ENCODE peak calls at places on chromosomes 3 and 15, in ten cellular contexts. G, Y, U, F, I, O, H, T, L and A are unnamed samples.

GRCh38 chr15:62569460-62570404 is 404.6 kb upstream of the C2CD4B start:
- DNase-seq in G (no peak), Y (peak), U (no peak), F (peak), I (peak), O (no peak), H (peak), T (peak), L (peak), A (no peak)

GRCh38 chr3:108406661-108407206 is 103.7 kb downstream of the MYH15 start:
- DNase-seq in G (peak), Y (no peak), U (peak), F (no peak), I (no peak), O (peak), H (peak), T (no peak), L (no peak), A (no peak)

GRCh38 chr3:51682526-51682925 is 11.5 kb downstream of the TEX264 start:
- DNase-seq in G (no peak), Y (no peak), U (no peak), F (no peak), I (no peak), O (no peak), H (no peak), T (no peak), L (no peak), A (no peak)

GRCh38 chr15:92377083-92377789 is 16.4 kb upstream of the ST8SIA2 start:
- DNase-seq in G (no peak), Y (no peak), U (no peak), F (no peak), I (no peak), O (no peak), H (no peak), T (no peak), L (no peak), A (no peak)

GRCh38 chr15:60551781-60552161 is 72.8 kb upstream of the ICE2 start:
- DNase-seq in G (no peak), Y (no peak), U (no peak), F (no peak), I (no peak), O (no peak), H (peak), T (no peak), L (no peak), A (no peak)

GRCh38 chr3:51280171-51280570 is 104.9 kb upstream of the MANF start:
- DNase-seq in G (no peak), Y (no peak), U (no peak), F (no peak), I (no peak), O (no peak), H (no peak), T (no peak), L (no peak), A (no peak)

GRCh38 chr15:76239786-76240185 is 71.5 kb downstream of the ETFA start:
- DNase-seq in G (no peak), Y (no peak), U (no peak), F (no peak), I (no peak), O (no peak), H (no peak), T (no peak), L (no peak), A (no peak)

GRCh38 chr3:28751864-28752263 is 403.2 kb upstream of the AZI2 start:
- DNase-seq in G (no peak), Y (no peak), U (no peak), F (no peak), I (no peak), O (no peak), H (no peak), T (no peak), L (no peak), A (no peak)

GRCh38 chr15:92457642-92458041 is 64.0 kb downstream of the ST8SIA2 start:
- DNase-seq in G (no peak), Y (no peak), U (no peak), F (no peak), I (no peak), O (no peak), H (no peak), T (no peak), L (no peak), A (no peak)

GRCh38 chr3:14949126-14949525 is 1.7 kb downstream of the NR2C2 start:
- DNase-seq in G (no peak), Y (no peak), U (no peak), F (no peak), I (no peak), O (no peak), H (no peak), T (no peak), L (no peak), A (no peak)

GRCh38 chr3:123920868-123921267 is 36.7 kb upstream of the MYLK start:
- DNase-seq in G (no peak), Y (no peak), U (no peak), F (no peak), I (no peak), O (no peak), H (no peak), T (no peak), L (no peak), A (no peak)

GRCh38 chr15:41969851-41970431 is 2.4 kb downstream of the EHD4 start:
- DNase-seq in G (peak), Y (no peak), U (no peak), F (no peak), I (no peak), O (peak), H (no peak), T (peak), L (no peak), A (no peak)

GRCh38 chr3:55202320-55202719 is 274.5 kb upstream of the LRTM1 start:
- DNase-seq in G (no peak), Y (no peak), U (no peak), F (peak), I (no peak), O (no peak), H (peak), T (no peak), L (no peak), A (no peak)

GRCh38 chr3:122310361-122310760 is 14.7 kb upstream of the CSTA start:
- DNase-seq in G (no peak), Y (no peak), U (no peak), F (no peak), I (no peak), O (no peak), H (peak), T (no peak), L (no peak), A (no peak)

GRCh38 chr3:177211503-177212277 is 14.4 kb upstream of the TBL1XR1 start:
- DNase-seq in G (no peak), Y (no peak), U (no peak), F (no peak), I (no peak), O (no peak), H (peak), T (no peak), L (no peak), A (no peak)

GRCh38 chr15:78712797-78713515 is 71.9 kb upstream of the CHRNB4 start:
- DNase-seq in G (no peak), Y (no peak), U (no peak), F (no peak), I (no peak), O (peak), H (no peak), T (no peak), L (no peak), A (no peak)

GRCh38 chr15:78715930-78716329 is 74.9 kb upstream of the CHRNB4 start:
- DNase-seq in G (no peak), Y (no peak), U (no peak), F (no peak), I (no peak), O (no peak), H (peak), T (no peak), L (no peak), A (no peak)

GRCh38 chr15:78715439-78715838 is 74.4 kb upstream of the CHRNB4 start:
- DNase-seq in G (no peak), Y (no peak), U (no peak), F (no peak), I (no peak), O (no peak), H (peak), T (no peak), L (no peak), A (no peak)

GRCh38 chr15:78716651-78717050 is 75.6 kb upstream of the CHRNB4 start:
- DNase-seq in G (no peak), Y (no peak), U (no peak), F (no peak), I (no peak), O (no peak), H (no peak), T (no peak), L (no peak), A (no peak)

GRCh38 chr15:78714890-78715289 is 73.9 kb upstream of the CHRNB4 start:
- DNase-seq in G (no peak), Y (no peak), U (no peak), F (no peak), I (no peak), O (peak), H (no peak), T (no peak), L (no peak), A (no peak)
- TF ChIP-seq CTCF in G (no peak), Y (no peak), U (no peak), F (no peak), I (no peak), O (peak), H (no peak), T (no peak), L (no peak), A (no peak)

GRCh38 chr3:140160553-140160952 is 225.6 kb downstream of the CLSTN2 start:
- DNase-seq in G (no peak), Y (no peak), U (no peak), F (no peak), I (no peak), O (no peak), H (no peak), T (no peak), L (no peak), A (no peak)
- TF ChIP-seq CTCF in G (no peak), Y (no peak), U (peak), F (no peak), I (no peak), O (no peak), H (no peak), T (no peak), L (no peak), A (peak)

GRCh38 chr15:59174161-59174845 is 32.3 kb upstream of the LDHAL6B start:
- DNase-seq in G (no peak), Y (no peak), U (no peak), F (no peak), I (no peak), O (no peak), H (no peak), T (no peak), L (no peak), A (no peak)

GRCh38 chr15:59177445-59177728 is 29.3 kb upstream of the LDHAL6B start:
- DNase-seq in G (no peak), Y (no peak), U (no peak), F (no peak), I (no peak), O (no peak), H (no peak), T (no peak), L (no peak), A (no peak)

GRCh38 chr15:59173194-59173593 is 33.4 kb upstream of the LDHAL6B start:
- DNase-seq in G (no peak), Y (no peak), U (no peak), F (no peak), I (no peak), O (no peak), H (no peak), T (no peak), L (no peak), A (no peak)

GRCh38 chr15:59176653-59177444 is 29.8 kb upstream of the LDHAL6B start:
- DNase-seq in G (no peak), Y (no peak), U (no peak), F (no peak), I (no peak), O (no peak), H (no peak), T (no peak), L (no peak), A (no peak)

GRCh38 chr15:59174846-59175831 is 31.5 kb upstream of the LDHAL6B start:
- DNase-seq in G (peak), Y (peak), U (peak), F (no peak), I (peak), O (peak), H (no peak), T (no peak), L (peak), A (no peak)
- TF ChIP-seq CTCF in G (peak), Y (peak), U (peak), F (peak), I (no peak), O (peak), H (no peak), T (peak), L (peak), A (peak)

GRCh38 chr3:146164071-146164470 is 3.1 kb upstream of the PLOD2 start:
- DNase-seq in G (no peak), Y (no peak), U (no peak), F (no peak), I (no peak), O (no peak), H (no peak), T (no peak), L (no peak), A (no peak)

GRCh38 chr3:146164506-146164905 is 3.5 kb upstream of the PLOD2 start:
- DNase-seq in G (no peak), Y (no peak), U (no peak), F (no peak), I (no peak), O (no peak), H (no peak), T (no peak), L (no peak), A (no peak)

GRCh38 chr3:146162561-146162960 is 1.6 kb upstream of the PLOD2 start:
- DNase-seq in G (no peak), Y (no peak), U (no peak), F (no peak), I (no peak), O (no peak), H (no peak), T (no peak), L (no peak), A (no peak)

GRCh38 chr3:146164951-146165350 is 4.0 kb upstream of the PLOD2 start:
- DNase-seq in G (no peak), Y (no peak), U (no peak), F (no peak), I (no peak), O (no peak), H (no peak), T (no peak), L (no peak), A (no peak)

GRCh38 chr3:146163584-146163983 is 2.6 kb upstream of the PLOD2 start:
- DNase-seq in G (no peak), Y (no peak), U (no peak), F (peak), I (no peak), O (no peak), H (peak), T (no peak), L (no peak), A (no peak)
- TF ChIP-seq CTCF in G (no peak), Y (peak), U (peak), F (no peak), I (no peak), O (no peak), H (peak), T (peak), L (no peak), A (peak)

GRCh38 chr3:189961525-189962161 is 159.1 kb downstream of the P3H2 start:
- DNase-seq in G (peak), Y (peak), U (peak), F (no peak), I (peak), O (peak), H (peak), T (peak), L (peak), A (peak)
- TF ChIP-seq CTCF in G (peak), Y (peak), U (peak), F (peak), I (peak), O (peak), H (peak), T (peak), L (peak), A (peak)

DNA sequence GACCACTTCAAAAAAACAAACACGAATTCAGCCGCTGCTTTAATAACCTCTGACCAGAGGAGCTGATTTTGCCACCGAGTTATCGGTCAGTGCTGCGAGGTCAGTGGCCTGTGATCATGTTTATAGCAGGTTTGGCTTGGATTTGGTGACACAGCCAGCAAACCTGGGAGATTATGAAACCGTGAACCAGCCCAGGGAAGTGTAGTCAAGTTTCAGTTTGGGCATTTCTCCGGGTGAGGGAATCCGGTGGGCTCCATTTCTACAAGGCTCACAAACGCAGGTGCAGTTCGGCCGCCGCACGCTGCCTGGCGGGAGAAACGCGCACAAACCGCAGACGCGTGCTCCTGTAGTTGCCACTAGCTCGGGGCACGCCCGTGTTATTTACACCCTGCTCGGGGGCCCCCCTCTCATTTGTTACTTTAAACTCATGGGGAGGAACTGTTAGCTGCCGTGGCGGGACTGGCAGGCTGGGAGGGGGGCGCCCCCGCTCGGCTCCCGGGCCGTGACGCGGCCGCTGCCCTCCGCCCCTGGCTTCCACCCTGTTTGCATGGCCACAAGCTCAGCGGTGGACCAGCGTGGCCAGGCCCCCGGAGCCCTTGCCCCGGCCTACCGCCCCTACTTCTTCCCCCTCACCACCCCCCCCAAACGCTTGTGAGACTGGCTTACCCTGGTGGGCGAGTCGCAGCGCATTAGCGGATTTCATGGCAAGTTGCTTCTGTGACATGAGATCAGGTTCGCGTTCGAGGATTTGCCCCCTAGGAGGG is 13.6 kb upstream of the ONECUT1 start:
- DNase-seq in G (no peak), Y (peak), U (no peak), F (no peak), I (no peak), O (no peak), H (no peak), T (no peak), L (no peak), A (no peak)
- TF ChIP-seq CTCF in G (no peak), Y (no peak), U (no peak), F (no peak), I (no peak), O (no peak), H (no peak), T (no peak), L (no peak), A (no peak)

GRCh38 chr3:8900065-8900464 is 63.2 kb downstream of the RAD18 start:
- DNase-seq in G (no peak), Y (no peak), U (no peak), F (no peak), I (no peak), O (no peak), H (no peak), T (no peak), L (no peak), A (no peak)
- TF ChIP-seq CTCF in G (no peak), Y (no peak), U (no peak), F (peak), I (no peak), O (no peak), H (no peak), T (no peak), L (no peak), A (peak)

GRCh38 chr15:82159922-82160321 is 102.6 kb downstream of the EFL1 start:
- DNase-seq in G (no peak), Y (no peak), U (no peak), F (peak), I (no peak), O (no peak), H (peak), T (no peak), L (no peak), A (no peak)
- TF ChIP-seq CTCF in G (no peak), Y (no peak), U (no peak), F (no peak), I (no peak), O (no peak), H (no peak), T (no peak), L (no peak), A (no peak)